ENCODE peak calls at places on chromosome 20, in six cellular contexts. N is GM06990, A is right lobe of liver, T is heart left ventricle, Z is psoas muscle, K is MCF 10A. G is an unnamed sample.

GRCh38 chr20:9792674-9793073 is 46.2 kb downstream of the PAK5 start:
- DNase-seq in K (peak; percentile 4), N (no peak), T (no peak), Z (no peak), A (no peak), G (no peak)

GRCh38 chr20:44967207-44967807 is 995 bp downstream of the STK4 start:
- DNase-seq in A (no peak), Z (no peak), T (no peak), N (peak; percentile 41), K (no peak), G (no peak)

GRCh38 chr20:63846128-63846771 is 15.0 kb upstream of the ABHD16B start:
- DNase-seq in A (peak; percentile 64), T (peak; percentile 91), Z (no peak), K (peak; percentile 52), N (no peak), G (no peak)

GRCh38 chr20:10347066-10347465 is 87.0 kb downstream of the MKKS start:
- DNase-seq in N (no peak), K (no peak), T (no peak), Z (no peak), A (no peak), G (no peak)

GRCh38 chr20:6185268-6185667 is 62.4 kb upstream of the FERMT1 start:
- DNase-seq in T (no peak), Z (no peak), A (no peak), N (no peak), K (no peak), G (no peak)

GRCh38 chr20:59678286-59678685 is 73.9 kb downstream of the PHACTR3 start:
- DNase-seq in Z (no peak), N (no peak), T (no peak), K (no peak), A (no peak), G (no peak)

GRCh38 chr20:59145926-59146800 is 17.5 kb upstream of the ZNF831 start:
- DNase-seq in N (no peak), K (no peak), T (no peak), Z (no peak), A (no peak), G (peak; percentile 64)

GRCh38 chr20:33014336-33015113 is 7.0 kb downstream of the BPIFB2 start:
- DNase-seq in Z (no peak), T (no peak), N (no peak), A (no peak), K (no peak), G (no peak)

GRCh38 chr20:40635990-40636389 is 53.0 kb downstream of the MAFB start:
- DNase-seq in Z (no peak), A (no peak), T (no peak), K (no peak), N (no peak), G (no peak)

DNA sequence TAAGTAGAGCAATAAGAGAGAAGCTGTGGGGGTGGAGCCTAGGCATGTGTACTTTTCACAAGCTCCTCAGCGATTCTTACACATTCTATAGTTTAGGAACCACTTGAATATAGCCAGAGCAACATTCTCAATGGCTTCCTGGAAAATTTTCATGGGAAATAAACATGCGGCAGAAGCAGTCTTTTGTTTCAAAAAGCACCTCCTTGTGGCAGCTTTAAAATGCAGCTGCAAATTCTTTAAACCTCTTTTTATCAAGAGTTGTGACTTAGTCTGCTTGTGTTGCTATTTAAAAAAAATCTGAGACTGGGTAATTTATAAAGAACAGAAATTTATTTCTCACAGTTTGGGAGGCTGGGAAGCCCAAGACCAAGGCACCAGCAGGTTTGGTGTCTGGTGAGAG is 23.8 kb downstream of the NKX2-2 start:
- DNase-seq in N (no peak), A (no peak), T (no peak), Z (no peak), K (no peak), G (no peak)
- TF ChIP-seq CTCF in N (no peak), A (peak; percentile 20), T (no peak), Z (no peak), K (peak; percentile 18), G (no peak)

GRCh38 chr20:53411129-53411528 is 182.5 kb downstream of the ZNF217 start:
- DNase-seq in K (no peak), T (no peak), A (no peak), N (no peak), Z (no peak), G (no peak)

GRCh38 chr20:53409177-53409576 is 184.5 kb downstream of the ZNF217 start:
- DNase-seq in Z (no peak), A (no peak), T (no peak), K (no peak), N (no peak), G (no peak)

GRCh38 chr20:53408728-53409157 is 184.9 kb downstream of the ZNF217 start:
- DNase-seq in N (no peak), K (no peak), A (no peak), Z (no peak), T (no peak), G (no peak)

GRCh38 chr20:53412600-53413187 is 180.9 kb downstream of the ZNF217 start:
- DNase-seq in N (no peak), T (no peak), K (no peak), Z (no peak), A (no peak), G (no peak)

DNA sequence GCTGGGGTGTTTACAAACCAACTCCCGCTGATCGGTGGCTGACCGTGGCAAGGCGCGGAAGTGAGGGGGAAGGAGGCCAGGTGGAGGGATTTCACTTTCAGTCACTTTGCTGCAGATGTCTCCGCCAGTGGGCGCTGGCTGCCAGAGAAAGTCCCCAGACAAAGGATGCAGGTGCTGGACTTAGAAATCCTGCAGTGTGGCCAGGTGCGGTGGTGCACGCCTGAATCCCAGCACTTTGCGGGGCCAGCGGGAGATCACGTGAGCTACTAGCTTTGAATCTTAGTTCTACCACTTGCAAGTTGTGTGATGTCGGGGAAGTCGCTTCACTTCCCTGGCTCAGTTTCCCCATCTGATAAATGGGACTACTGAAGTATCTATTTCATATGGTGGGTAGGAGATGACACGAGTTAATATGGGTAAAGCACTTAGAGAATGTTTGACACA is 180.4 kb downstream of the ZNF217 start:
- DNase-seq in N (peak; percentile 69), T (no peak), Z (peak; percentile 53), A (peak; percentile 25), K (peak; percentile 9), G (peak; percentile 85)
- TF ChIP-seq CTCF in N (peak; percentile 95), T (no peak), Z (no peak), A (no peak), K (no peak), G (peak; percentile 82)

DNA sequence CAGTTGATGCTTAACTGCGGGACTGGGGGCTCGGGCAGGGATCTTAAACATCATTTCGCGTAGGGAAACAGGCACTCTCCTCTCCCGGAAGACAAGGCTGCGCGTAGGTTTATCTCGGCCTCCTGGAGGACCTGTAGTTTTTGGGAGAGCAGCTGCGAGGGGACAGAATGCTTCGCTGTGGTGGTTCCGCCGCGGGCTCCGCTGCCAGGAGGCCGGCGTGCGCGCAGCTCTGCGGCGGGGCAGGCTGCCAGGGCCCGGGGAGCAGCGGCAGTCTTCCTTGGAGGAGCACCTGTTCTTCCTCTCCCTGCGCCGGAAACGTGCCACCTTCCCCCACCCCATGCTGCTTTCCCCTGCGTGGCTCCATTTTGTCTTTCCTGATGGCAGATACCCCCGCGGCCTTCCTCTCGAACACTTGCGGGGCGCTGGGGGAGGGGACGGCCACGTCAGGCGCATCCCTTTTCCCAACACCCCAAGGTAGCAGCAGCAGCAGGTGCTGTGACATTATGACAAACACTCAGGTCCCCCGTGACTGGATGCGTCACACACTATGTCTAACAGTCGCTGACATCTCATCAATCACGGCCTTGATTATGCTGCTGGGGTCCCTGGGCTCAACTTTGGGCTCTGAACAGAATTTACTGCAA is 230.7 kb upstream of the BTBD3 start:
- DNase-seq in T (peak; percentile 40), N (no peak), Z (peak; percentile 51), K (no peak), A (peak; percentile 46), G (no peak)
- TF ChIP-seq CTCF in T (no peak), N (no peak), Z (no peak), K (no peak), A (no peak), G (no peak)

DNA sequence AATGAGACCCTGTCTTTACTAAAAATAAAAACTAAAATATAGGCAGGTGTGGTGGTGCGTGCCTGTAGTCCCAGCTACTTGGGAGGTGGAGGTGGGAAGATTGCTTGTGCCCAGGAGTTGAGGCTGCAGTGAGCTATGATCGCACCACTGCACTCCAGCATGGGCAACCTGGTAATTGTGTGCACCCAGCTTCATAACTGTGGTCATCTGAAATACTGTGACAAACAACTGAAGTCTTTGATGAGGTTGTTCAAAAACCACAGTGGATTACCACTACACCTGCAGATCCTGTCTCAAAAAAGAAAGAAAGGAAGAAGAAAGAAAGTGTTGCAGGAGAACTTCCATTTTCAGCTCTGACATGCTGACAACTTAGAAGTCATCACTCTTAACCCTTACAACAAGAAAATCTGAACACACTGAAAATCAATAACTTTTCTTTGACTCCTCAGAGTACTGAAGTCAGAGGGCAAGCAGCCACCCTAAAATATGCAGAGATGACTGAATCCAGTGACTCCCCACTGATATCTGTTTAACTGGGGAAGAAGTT is 13.8 kb upstream of the ZBP1 start:
- DNase-seq in A (no peak), K (no peak), Z (no peak), T (no peak), N (no peak), G (no peak)
- TF ChIP-seq CTCF in A (no peak), K (no peak), Z (no peak), T (no peak), N (no peak), G (no peak)

GRCh38 chr20:36866681-36867485 is 9.1 kb upstream of the TLDC2 start:
- DNase-seq in Z (no peak), N (no peak), K (no peak), T (peak; percentile 27), A (no peak), G (no peak)
- TF ChIP-seq CTCF in Z (no peak), N (no peak), K (no peak), T (no peak), A (no peak), G (no peak)

GRCh38 chr20:12207875-12208274 is 290.2 kb downstream of the BTBD3 start:
- DNase-seq in Z (no peak), N (no peak), A (no peak), T (no peak), K (peak; percentile 69), G (no peak)
- TF ChIP-seq CTCF in Z (peak; percentile 26), N (peak; percentile 13), A (peak; percentile 43), T (peak; percentile 51), K (peak; percentile 19), G (no peak)

GRCh38 chr20:50491926-50492634 is 18.1 kb upstream of the PTPN1 start:
- DNase-seq in K (peak; percentile 92), N (no peak), A (no peak), Z (no peak), T (no peak), G (no peak)

GRCh38 chr20:50484271-50484976 is 25.8 kb upstream of the PTPN1 start:
- DNase-seq in Z (no peak), T (no peak), K (peak; percentile 30), A (no peak), N (no peak), G (no peak)

GRCh38 chr20:50491168-50491567 is 19.0 kb upstream of the PTPN1 start:
- DNase-seq in T (no peak), A (no peak), N (no peak), K (no peak), Z (no peak), G (no peak)

GRCh38 chr20:50487397-50487796 is 22.8 kb upstream of the PTPN1 start:
- DNase-seq in T (no peak), A (no peak), N (no peak), Z (no peak), K (no peak), G (no peak)

GRCh38 chr20:50488236-50488806 is 21.9 kb upstream of the PTPN1 start:
- DNase-seq in K (no peak), T (no peak), A (no peak), N (no peak), Z (no peak), G (no peak)
- TF ChIP-seq CTCF in K (no peak), T (no peak), A (no peak), N (no peak), Z (no peak), G (no peak)

G was measured in GM13976.